ENCODE peak calls at places on chromosomes 13 and 19, in five cellular contexts. C is CD4-positive, alpha-beta T cell; F is PC-3; E is fibroblast of mammary gland; O is CD8-positive, alpha-beta T cell. J is an unnamed sample.

GRCh38 chr19:12244370-12244769 is 50.3 kb downstream of the ZNF44 start:
- DNase-seq in C (no peak), F (no peak), E (no peak), O (no peak), J (no peak)

GRCh38 chr13:21526707-21527454 is 67.8 kb upstream of the ZDHHC20 start:
- DNase-seq in C (no peak), F (no peak), E (no peak), O (no peak), J (no peak)

GRCh38 chr19:53076984-53077383 is 26.2 kb downstream of the ZNF160 start:
- DNase-seq in C (no peak), F (peak), E (peak), O (no peak), J (no peak)

GRCh38 chr13:59834801-59835200 is 328.9 kb downstream of the DIAPH3 start:
- DNase-seq in C (no peak), F (no peak), E (peak), O (no peak), J (no peak)

GRCh38 chr13:33550885-33551284 is 265.3 kb upstream of the STARD13 start:
- DNase-seq in C (no peak), F (no peak), E (no peak), O (no peak), J (no peak)

GRCh38 chr19:13937479-13938360 is 497 bp downstream of the PODNL1 start:
- DNase-seq in C (no peak), F (no peak), E (no peak), O (no peak), J (no peak)

GRCh38 chr13:97030705-97031452 is 36.6 kb upstream of the OXGR1 start:
- DNase-seq in C (no peak), F (peak), E (peak), O (no peak), J (no peak)

GRCh38 chr19:13917888-13918406 is 11.9 kb downstream of the CC2D1A start:
- DNase-seq in C (no peak), F (no peak), E (no peak), O (no peak), J (no peak)

GRCh38 chr19:3350014-3350663 is 16.2 kb upstream of the NFIC start:
- DNase-seq in C (no peak), F (peak), E (peak), O (no peak), J (no peak)

GRCh38 chr19:11339254-11340098 is at the start of gene RAB3D:
- DNase-seq in C (peak), F (peak), E (peak), O (peak), J (no peak)

GRCh38 chr19:48934837-48935236 is 1.3 kb downstream of the DHDH start:
- DNase-seq in C (no peak), F (no peak), E (no peak), O (no peak), J (no peak)

GRCh38 chr13:100434010-100434763 is 154.4 kb downstream of the GGACT start:
- DNase-seq in C (no peak), F (peak), E (peak), O (no peak), J (no peak)

GRCh38 chr13:100826441-100826840 is 151.8 kb upstream of the TMTC4 start:
- DNase-seq in C (no peak), F (no peak), E (no peak), O (no peak), J (no peak)

GRCh38 chr13:32165791-32166190 is 134.2 kb downstream of the FRY start:
- DNase-seq in C (no peak), F (no peak), E (peak), O (no peak), J (no peak)

GRCh38 chr19:41958367-41959055 is 610 bp downstream of the RABAC1 start:
- DNase-seq in C (peak), F (peak), E (peak), O (peak), J (no peak)

GRCh38 chr13:77345150-77345780 is 18.4 kb upstream of the MYCBP2 start:
- DNase-seq in C (no peak), F (no peak), E (no peak), O (no peak), J (no peak)

GRCh38 chr19:17473041-17473440 is 2.7 kb downstream of the SLC27A1 start:
- DNase-seq in C (no peak), F (peak), E (peak), O (no peak), J (no peak)

GRCh38 chr13:99403458-99403971 is 96.3 kb upstream of the GPR183 start:
- DNase-seq in C (no peak), F (no peak), E (no peak), O (peak), J (no peak)

GRCh38 chr19:13839938-13840750 is 36.8 kb upstream of the NANOS3 start:
- DNase-seq in C (no peak), F (peak), E (peak), O (no peak), J (peak)

GRCh38 chr19:1843646-1844394 is 4.5 kb downstream of the REXO1 start:
- DNase-seq in C (no peak), F (no peak), E (no peak), O (no peak), J (no peak)
- TF ChIP-seq CTCF in C (no peak), F (peak), E (peak), O (no peak), J (peak)

GRCh38 chr19:15253076-15253475 is 20.8 kb upstream of the EPHX3 start:
- DNase-seq in C (no peak), F (no peak), E (no peak), O (no peak), J (no peak)

GRCh38 chr19:15250635-15250993 is 18.4 kb upstream of the EPHX3 start:
- DNase-seq in C (no peak), F (no peak), E (no peak), O (no peak), J (no peak)

GRCh38 chr19:15252398-15253018 is 20.3 kb upstream of the EPHX3 start:
- DNase-seq in C (no peak), F (no peak), E (peak), O (no peak), J (no peak)

GRCh38 chr19:15251010-15251748 is 18.9 kb upstream of the EPHX3 start:
- DNase-seq in C (no peak), F (no peak), E (peak), O (no peak), J (no peak)

GRCh38 chr19:15251749-15252397 is 19.6 kb upstream of the EPHX3 start:
- DNase-seq in C (no peak), F (peak), E (peak), O (no peak), J (no peak)
- TF ChIP-seq CTCF in C (no peak), F (peak), E (peak), O (no peak), J (peak)

DNA sequence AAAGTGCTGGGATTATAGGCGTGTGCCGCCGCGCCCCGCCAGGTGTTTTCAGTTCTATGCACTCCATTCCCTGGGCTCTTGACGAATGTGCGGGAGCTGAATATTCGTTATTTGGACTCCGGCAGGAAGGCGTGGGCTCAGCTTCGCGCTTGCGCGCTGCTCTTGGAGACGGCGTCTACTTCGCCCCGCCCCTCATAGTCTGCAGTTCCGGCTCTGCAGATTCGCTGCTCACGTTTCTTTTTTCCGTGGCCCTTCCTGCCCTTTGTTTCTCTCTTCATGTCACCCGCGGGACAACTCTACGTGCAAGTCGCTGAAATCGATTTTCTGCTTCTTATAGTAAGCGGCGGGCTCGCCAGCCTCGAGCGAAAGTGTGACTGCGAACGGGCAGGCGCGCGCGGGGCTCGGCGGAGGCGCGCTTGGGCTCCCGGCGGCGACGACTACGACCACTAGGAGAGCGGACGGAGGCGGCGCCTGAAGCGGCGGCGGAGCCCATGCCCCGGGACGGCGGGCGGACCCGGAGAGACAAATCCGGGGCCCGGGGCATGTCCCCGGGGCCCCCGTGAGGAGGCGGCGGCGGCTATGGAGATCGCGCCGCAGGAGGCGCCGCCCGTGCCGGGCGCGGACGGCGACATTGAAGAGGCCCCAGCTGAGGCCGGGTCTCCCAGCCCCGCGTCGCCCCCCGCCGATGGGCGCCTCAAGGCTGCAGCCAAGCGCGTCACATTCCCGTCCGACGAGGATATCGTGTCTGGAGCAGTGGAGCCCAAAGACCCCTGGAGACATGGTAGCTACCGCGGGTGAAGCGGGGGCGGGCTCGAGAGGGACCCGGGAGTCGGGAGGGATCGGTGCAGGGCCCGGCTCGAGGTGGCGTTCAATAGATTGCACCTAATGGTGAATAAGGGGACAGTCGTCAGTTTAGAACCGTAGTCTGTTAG is at the start of gene PPP1R37:
- DNase-seq in C (peak), F (peak), E (peak), O (peak), J (no peak)
- TF ChIP-seq CTCF in C (peak), F (peak), E (no peak), O (peak), J (peak)

GRCh38 chr19:56837492-56837891 is 3.0 kb downstream of the PEG3 start:
- DNase-seq in C (no peak), F (peak), E (peak), O (no peak), J (no peak)
- TF ChIP-seq CTCF in C (no peak), F (peak), E (peak), O (no peak), J (no peak)

DNA sequence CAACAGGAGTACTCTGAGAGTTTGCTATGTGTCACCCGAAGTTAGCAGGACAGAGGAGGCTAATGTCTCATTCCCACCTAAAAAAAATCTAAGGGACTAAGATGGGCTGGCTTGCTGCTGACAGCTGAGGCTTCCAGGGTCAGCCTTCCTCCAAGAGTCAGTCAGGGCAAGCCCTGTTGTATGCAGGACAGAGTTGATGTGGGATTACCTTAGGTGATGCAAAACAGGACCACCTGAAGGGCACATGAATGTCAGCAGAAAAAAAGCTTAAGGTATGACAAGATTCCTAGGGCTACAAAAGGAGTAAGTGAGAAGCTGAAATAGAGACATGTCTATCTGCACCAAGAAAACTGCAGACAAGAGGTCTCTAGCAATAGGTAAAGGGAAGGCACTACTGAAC is 151.5 kb downstream of the NHLRC3 start:
- DNase-seq in C (no peak), F (no peak), E (no peak), O (no peak), J (no peak)
- TF ChIP-seq CTCF in C (no peak), F (no peak), E (no peak), O (no peak), J (no peak)

DNA sequence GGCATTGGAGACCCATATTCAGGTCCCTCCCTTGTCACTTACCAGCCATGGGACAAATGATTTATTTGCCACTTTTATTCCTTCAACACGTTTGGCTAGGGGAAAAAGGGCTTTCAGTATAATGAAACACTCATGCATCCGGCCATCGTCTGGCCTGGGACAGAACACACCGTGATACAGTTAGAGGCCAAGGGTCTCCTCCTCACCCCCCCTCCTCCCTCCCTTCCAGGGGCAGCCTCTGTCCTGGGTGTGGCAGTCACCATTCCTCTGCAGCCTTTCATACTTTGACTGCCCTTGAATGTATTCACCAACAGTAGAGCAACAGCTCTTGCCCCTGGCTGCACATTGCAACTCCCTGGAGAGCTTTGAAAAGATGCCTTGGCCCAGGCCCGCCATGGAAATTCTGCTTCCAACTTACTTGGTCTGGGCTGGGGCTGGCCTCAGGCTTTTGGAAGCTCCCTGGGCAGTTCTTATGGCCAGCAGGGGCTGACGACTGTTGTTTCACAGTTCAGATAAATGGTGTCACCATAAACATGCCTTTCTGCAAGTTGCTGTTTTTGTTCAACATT is 3.0 kb downstream of the PAK4 start:
- DNase-seq in C (no peak), F (no peak), E (no peak), O (no peak), J (no peak)
- TF ChIP-seq CTCF in C (no peak), F (no peak), E (no peak), O (no peak), J (no peak)

J was measured in chondrocyte.